ENCODE peak calls at places on chromosomes 12 and 14, in eight cellular contexts. O is tibial nerve; K is heart right ventricle; M is kidney; F is mesenchymal stem cell; N is K562; G is effector memory CD4-positive, alpha-beta T cell; I is endothelial cell of umbilical vein. S is an unnamed sample. For H3K4me1, the result is how much of the 10 kb centered on the place peaks cover.

GRCh38 chr12:47876404-47876960 is 28.3 kb downstream of the VDR start:
- DNase-seq in F (no peak), G (no peak), O (no peak), N (no peak), M (no peak), K (no peak), I (no peak), S (no peak)

GRCh38 chr12:130764475-130765185 is 48.5 kb upstream of the RIMBP2 start:
- DNase-seq in K (no peak), F (peak), I (peak), G (no peak), N (peak), M (no peak), O (no peak), S (no peak)

GRCh38 chr12:32069731-32070130 is 36.9 kb upstream of the BICD1 start:
- DNase-seq in M (no peak), F (no peak), O (no peak), I (no peak), N (no peak), K (no peak), G (no peak), S (no peak)

GRCh38 chr12:4383304-4383865 is 3.9 kb upstream of the FGF23 start:
- DNase-seq in F (no peak), I (no peak), N (peak), M (no peak), G (no peak), K (no peak), O (no peak), S (no peak)

GRCh38 chr14:34971381-34971780 is 11.4 kb upstream of the SRP54 start:
- DNase-seq in N (no peak), O (no peak), M (no peak), F (peak), G (no peak), I (peak), K (no peak), S (no peak)

GRCh38 chr14:44971459-44971858 is 9.5 kb downstream of the TOGARAM1 start:
- DNase-seq in O (no peak), I (no peak), M (no peak), G (no peak), K (no peak), N (no peak), F (no peak), S (no peak)

GRCh38 chr14:100443643-100444042 is 120.5 kb downstream of the SLC25A47 start:
- DNase-seq in M (no peak), N (no peak), F (no peak), K (no peak), G (no peak), O (no peak), I (no peak), S (no peak)

GRCh38 chr12:119334459-119335170 is at the start of gene CCDC60:
- DNase-seq in N (peak), O (no peak), I (no peak), K (no peak), G (no peak), M (no peak), F (no peak), S (peak)

GRCh38 chr12:58395470-58395869 is 454.1 kb downstream of the ATP23 start:
- DNase-seq in O (no peak), I (no peak), K (no peak), M (no peak), N (no peak), F (no peak), G (no peak), S (no peak)

GRCh38 chr14:74620497-74620921 is 8.5 kb upstream of the LTBP2 start:
- DNase-seq in I (peak), G (no peak), N (peak), O (no peak), M (no peak), F (peak), K (no peak), S (no peak)

GRCh38 chr12:10018390-10018789 is 8.0 kb downstream of the CLEC12B start:
- DNase-seq in O (no peak), I (peak), F (peak), M (no peak), K (no peak), N (no peak), G (no peak), S (no peak)

GRCh38 chr14:68084256-68084655 is 264.7 kb downstream of the RAD51B start:
- DNase-seq in F (peak), N (no peak), M (no peak), G (no peak), O (no peak), I (peak), K (no peak), S (no peak)

GRCh38 chr14:89249296-89249565 is 167.8 kb downstream of the FOXN3 start:
- DNase-seq in I (no peak), G (no peak), F (no peak), N (no peak), K (no peak), O (no peak), M (no peak), S (no peak)

GRCh38 chr12:94123127-94123526 is 25.2 kb upstream of the PLXNC1 start:
- DNase-seq in N (no peak), K (no peak), G (no peak), M (no peak), I (no peak), F (no peak), O (no peak), S (no peak)

GRCh38 chr12:89245090-89245489 is 107.2 kb downstream of the DUSP6 start:
- DNase-seq in G (no peak), O (no peak), K (no peak), M (no peak), I (no peak), N (no peak), F (peak), S (no peak)

GRCh38 chr14:21711360-21711961 is 37.8 kb upstream of the OR4E1 start:
- DNase-seq in I (peak), M (no peak), G (no peak), N (peak), F (peak), O (peak), K (no peak), S (no peak)

GRCh38 chr12:114671321-114671663 is 12.7 kb downstream of the TBX3 start:
- DNase-seq in F (no peak), K (no peak), O (no peak), M (no peak), G (no peak), N (no peak), I (no peak), S (no peak)

GRCh38 chr12:114670257-114670955 is 13.6 kb downstream of the TBX3 start:
- DNase-seq in K (no peak), F (no peak), N (no peak), M (no peak), I (peak), O (no peak), G (no peak), S (no peak)

GRCh38 chr12:114668151-114668891 is 15.7 kb downstream of the TBX3 start:
- DNase-seq in K (peak), I (peak), M (peak), N (peak), F (peak), G (no peak), O (peak), S (peak)

GRCh38 chr12:114668905-114669304 is 15.1 kb downstream of the TBX3 start:
- DNase-seq in G (no peak), I (no peak), M (no peak), O (no peak), F (no peak), N (no peak), K (no peak), S (no peak)

DNA sequence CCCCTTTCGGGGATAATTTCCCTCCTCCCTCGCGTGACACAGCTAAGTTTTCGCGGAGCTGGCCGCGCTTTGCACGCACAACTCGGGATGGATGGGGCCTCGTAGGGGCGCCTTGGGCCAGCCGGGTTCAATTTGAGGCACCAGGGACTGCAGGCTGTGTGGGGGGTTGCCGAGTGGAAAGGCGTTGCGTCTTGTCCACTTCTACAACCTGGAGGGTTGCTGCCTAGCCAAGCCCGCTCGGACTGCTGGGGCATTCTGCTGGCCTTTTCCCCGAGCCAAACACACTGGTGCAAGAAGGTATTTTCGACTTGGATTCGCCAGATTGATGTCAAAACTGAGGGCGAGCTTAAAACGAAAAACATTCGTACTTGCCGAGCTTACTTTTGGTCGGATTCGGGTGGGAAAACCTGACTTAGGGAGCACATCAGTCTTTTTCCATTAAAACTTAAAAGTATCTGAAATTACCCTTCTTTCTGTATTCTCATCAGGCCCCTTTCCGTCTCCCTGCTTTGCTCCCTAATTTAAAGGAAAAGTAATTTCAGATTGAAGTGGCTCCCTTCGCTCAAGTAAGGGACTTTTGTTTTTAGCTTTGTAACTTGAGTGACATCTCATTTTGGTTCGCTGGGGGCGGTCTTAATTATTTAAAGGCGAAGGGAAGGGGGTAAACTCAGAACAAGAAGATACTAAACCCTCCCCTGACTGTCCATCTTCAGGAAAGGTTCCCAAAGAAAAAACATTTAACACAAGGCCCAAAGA is 14.3 kb downstream of the TBX3 start:
- DNase-seq in O (no peak), N (no peak), K (no peak), G (no peak), M (no peak), F (peak), I (no peak), S (no peak)
- H3K4me1 ChIP-seq in O (under half), N (under half), K (under half), G (under half), M (under half), F (under half), I (under half), S (under half)

DNA sequence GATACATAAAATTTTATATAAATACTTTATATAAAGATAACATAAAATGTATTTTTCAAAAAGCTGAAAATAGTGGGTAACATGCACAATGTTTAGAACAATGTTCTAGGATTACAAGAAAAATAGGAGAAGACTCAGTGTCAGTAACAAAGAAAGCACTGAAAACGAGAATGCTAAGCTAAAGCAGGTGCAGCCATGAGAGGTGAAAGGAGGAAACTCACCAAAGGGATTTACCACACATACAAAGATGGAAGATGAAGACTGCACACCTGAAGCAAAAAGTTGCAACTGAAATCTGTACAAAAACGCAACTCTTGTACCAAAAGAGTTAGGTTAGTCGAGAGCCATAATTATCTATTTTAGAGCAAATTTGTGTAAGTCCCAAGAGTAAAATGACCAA is 1176.1 kb downstream of the LRFN5 start:
- DNase-seq in K (no peak), O (no peak), N (no peak), I (no peak), M (no peak), F (no peak), G (no peak), S (no peak)
- H3K4me3 ChIP-seq in K (no peak), O (no peak), N (no peak), I (no peak), M (no peak), F (no peak), G (no peak), S (no peak)

GRCh38 chr14:37708481-37708880 is 113.1 kb downstream of the TTC6 start:
- DNase-seq in G (no peak), I (no peak), M (no peak), K (no peak), N (no peak), F (peak), O (no peak), S (no peak)
- H3K27ac ChIP-seq in G (no peak), I (no peak), M (no peak), K (no peak), N (no peak), F (no peak), O (no peak), S (no peak)

DNA sequence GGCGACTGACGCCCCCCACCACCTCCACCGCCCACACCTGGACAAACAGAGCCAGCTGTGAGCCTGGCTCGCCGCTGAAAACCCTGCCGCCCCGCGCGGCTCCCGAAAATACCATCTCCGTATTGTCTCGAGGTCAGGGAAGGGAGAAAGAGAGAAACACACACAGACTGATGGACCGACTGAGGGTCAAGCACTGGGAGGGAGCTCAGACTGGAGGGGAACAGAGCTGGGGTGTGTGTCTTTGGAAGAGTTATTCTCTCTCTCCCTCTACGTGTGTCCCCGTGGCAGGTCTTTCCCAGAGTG is 4.1 kb upstream of the SIX1 start:
- DNase-seq in N (no peak), I (no peak), K (no peak), O (no peak), F (no peak), G (no peak), M (no peak), S (no peak)
- H3K4me1 ChIP-seq in N (under half), I (under half), K (half or more), O (under half), F (under half), G (under half), M (under half), S (under half)

DNA sequence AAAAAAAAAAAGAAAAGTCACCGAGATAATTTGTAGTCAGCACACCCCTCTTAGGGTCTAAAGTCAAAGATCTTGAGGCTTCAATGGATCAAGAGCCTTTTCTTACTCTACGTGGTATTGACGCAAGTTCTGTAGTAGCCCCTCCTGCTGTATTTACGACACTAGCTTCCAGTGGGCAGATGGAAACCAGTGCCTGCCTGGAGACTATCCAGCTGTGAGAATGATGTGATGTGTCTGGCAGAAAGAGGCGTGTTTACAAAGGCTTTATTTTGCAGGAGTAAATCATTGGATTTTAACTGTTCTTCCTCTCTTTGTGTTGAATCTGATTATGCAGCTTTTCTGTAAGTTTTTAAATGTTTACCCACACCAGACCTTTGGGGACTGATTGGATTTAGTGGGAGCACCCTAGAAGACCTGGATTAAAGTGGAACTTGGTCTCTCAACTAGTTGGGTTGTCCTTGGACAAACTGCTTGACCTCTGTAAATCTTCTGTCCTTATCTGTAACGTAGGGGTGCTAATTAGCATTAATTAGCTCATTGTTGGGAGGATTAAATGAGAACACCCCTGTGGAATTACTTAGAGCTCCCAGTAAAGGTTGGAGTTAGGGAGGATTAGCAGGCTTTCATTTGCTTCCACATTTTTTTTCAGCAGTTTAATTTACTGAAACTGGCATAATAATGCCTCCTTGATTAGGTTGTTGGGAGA is 72.4 kb downstream of the RASSF3 start:
- DNase-seq in F (peak), M (no peak), G (no peak), I (peak), N (no peak), K (peak), O (no peak), S (no peak)
- H3K4me3 ChIP-seq in F (no peak), M (no peak), G (no peak), I (no peak), N (no peak), K (peak), O (no peak), S (no peak)

GRCh38 chr12:6778571-6779550 is 6.5 kb downstream of the LAG3 start:
- DNase-seq in N (peak), F (peak), K (peak), G (peak), O (peak), M (peak), I (peak), S (peak)
- H3K27ac ChIP-seq in N (peak), F (peak), K (peak), G (no peak), O (peak), M (peak), I (no peak), S (peak)

GRCh38 chr12:53219116-53219955 is 12.3 kb upstream of the ITGB7 start:
- DNase-seq in G (no peak), F (peak), I (peak), K (no peak), N (peak), O (no peak), M (peak), S (no peak)

GRCh38 chr12:53222170-53223005 is 9.6 kb downstream of the RARG start:
- DNase-seq in O (no peak), I (no peak), M (peak), F (no peak), G (no peak), K (no peak), N (no peak), S (no peak)

GRCh38 chr12:53221203-53222076 is 10.6 kb downstream of the RARG start:
- DNase-seq in G (peak), O (no peak), N (peak), M (peak), F (peak), K (peak), I (peak), S (peak)

GRCh38 chr12:53219956-53220856 is 11.8 kb downstream of the RARG start:
- DNase-seq in G (peak), O (peak), N (peak), F (peak), I (peak), M (peak), K (no peak), S (peak)

DNA sequence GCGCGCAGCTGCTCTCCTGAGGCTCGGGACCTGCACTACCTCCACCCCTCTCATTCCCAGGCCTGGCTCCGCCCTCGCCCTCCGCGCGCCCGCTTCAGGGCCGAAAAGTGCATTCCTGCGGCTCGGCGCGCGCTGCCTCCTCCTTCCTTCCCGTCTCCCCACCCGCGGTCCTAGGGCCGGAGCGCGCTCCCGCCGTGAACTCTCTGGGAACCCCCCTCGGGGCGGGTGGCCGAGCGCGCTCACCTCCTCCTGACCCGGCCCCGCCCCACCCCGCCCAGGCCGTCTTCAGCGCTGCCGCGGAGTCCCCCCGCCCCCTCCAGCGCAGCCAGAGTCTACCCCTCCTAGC is 11.2 kb downstream of the RARG start:
- DNase-seq in M (peak), N (peak), G (peak), K (peak), O (peak), F (peak), I (peak), S (peak)
- H3K4me1 ChIP-seq in M (under half), N (half or more), G (half or more), K (half or more), O (under half), F (under half), I (under half), S (under half)

GRCh38 chr12:71857657-71858056 is 18.1 kb downstream of the TBC1D15 start:
- DNase-seq in K (no peak), G (no peak), N (no peak), F (no peak), M (no peak), I (no peak), O (no peak), S (no peak)

GRCh38 chr12:71854594-71854993 is 15.0 kb downstream of the TBC1D15 start:
- DNase-seq in F (no peak), M (no peak), N (no peak), K (no peak), O (no peak), I (no peak), G (no peak), S (no peak)

GRCh38 chr12:71858848-71859247 is 19.3 kb downstream of the TBC1D15 start:
- DNase-seq in K (no peak), G (no peak), O (no peak), F (no peak), N (no peak), M (no peak), I (no peak), S (no peak)
- H3K4me3 ChIP-seq in K (no peak), G (no peak), O (no peak), F (no peak), N (no peak), M (no peak), I (no peak), S (no peak)

GRCh38 chr14:58152569-58152857 is 500 bp upstream of the ARMH4 start:
- DNase-seq in G (no peak), M (no peak), N (no peak), I (no peak), F (no peak), O (no peak), K (no peak), S (no peak)

GRCh38 chr14:58149196-58149595 is 2.8 kb downstream of the ARMH4 start:
- DNase-seq in N (no peak), I (no peak), K (no peak), M (no peak), O (no peak), F (no peak), G (no peak), S (no peak)

GRCh38 chr14:58151701-58152568 is at the start of gene ARMH4:
- DNase-seq in F (peak), N (peak), K (peak), O (peak), I (peak), M (peak), G (peak), S (peak)

GRCh38 chr14:58150243-58150805 is 1.7 kb downstream of the ARMH4 start:
- DNase-seq in I (no peak), K (no peak), N (no peak), G (no peak), O (no peak), M (no peak), F (no peak), S (no peak)

DNA sequence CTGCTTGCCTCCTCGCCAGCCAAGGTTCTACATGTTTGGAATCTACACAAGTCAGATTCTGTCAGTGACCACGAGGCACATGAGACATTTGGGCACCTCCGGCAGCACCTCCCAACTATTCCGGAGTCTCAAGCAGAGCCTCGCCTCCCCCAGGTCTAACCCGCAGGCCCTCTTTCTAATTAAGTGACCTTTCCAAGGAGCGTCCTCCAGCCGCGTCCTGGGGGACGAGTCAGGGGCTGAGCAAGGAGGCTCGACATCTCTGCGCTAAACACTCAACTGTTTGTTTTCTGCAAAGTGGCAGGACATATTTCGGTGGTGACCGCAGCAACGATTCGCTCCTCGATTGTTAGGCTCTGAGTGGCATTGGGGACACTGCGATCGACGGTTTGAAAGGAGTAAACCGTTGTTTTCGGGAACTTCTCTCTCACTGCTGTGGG is 731 bp downstream of the ARMH4 start:
- DNase-seq in G (no peak), N (no peak), I (peak), O (no peak), K (no peak), F (peak), M (no peak), S (no peak)
- H3K27ac ChIP-seq in G (no peak), N (no peak), I (no peak), O (peak), K (peak), F (peak), M (no peak), S (no peak)